ENCODE peak calls at places on chromosomes 2 and 18, in six cellular contexts. W is epithelial cell of esophagus; Y is CD4-positive, alpha-beta T cell; E is A549; Z is activated CD8-positive, alpha-beta T cell treated with anti-CD3 and anti-CD28 coated beads for 36 hours; J is right atrium auricular region. K is an unnamed sample.

GRCh38 chr18:34990571-34990970 is 50.6 kb upstream of the MAPRE2 start:
- DNase-seq in W (peak; percentile 67), Y (no peak), E (no peak), Z (no peak), J (no peak), K (no peak)

GRCh38 chr2:74043345-74044329 is 58.9 kb downstream of the TET3 start:
- DNase-seq in W (no peak), Y (no peak), E (no peak), Z (no peak), J (no peak), K (no peak)

GRCh38 chr2:235773188-235773928 is 279.5 kb downstream of the AGAP1 start:
- DNase-seq in W (no peak), Y (no peak), E (no peak), Z (no peak), J (no peak), K (no peak)

GRCh38 chr2:120870467-120870788 is 134.8 kb downstream of the GLI2 start:
- DNase-seq in W (no peak), Y (no peak), E (no peak), Z (no peak), J (no peak), K (no peak)

GRCh38 chr2:60313470-60314172 is 239.8 kb downstream of the BCL11A start:
- DNase-seq in W (no peak), Y (no peak), E (no peak), Z (no peak), J (no peak), K (peak; percentile 34)

GRCh38 chr2:80496770-80497169 is 192.2 kb upstream of the LRRTM1 start:
- DNase-seq in W (peak; percentile 83), Y (no peak), E (no peak), Z (no peak), J (no peak), K (no peak)

GRCh38 chr2:188079176-188079575 is 212.5 kb upstream of the GULP1 start:
- DNase-seq in W (no peak), Y (no peak), E (no peak), Z (no peak), J (no peak), K (no peak)

GRCh38 chr18:74190086-74190485 is 41.8 kb downstream of the TIMM21 start:
- DNase-seq in W (no peak), Y (no peak), E (no peak), Z (no peak), J (no peak), K (no peak)

GRCh38 chr2:160063895-160064577 is 1.6 kb upstream of the PLA2R1 start:
- DNase-seq in W (no peak), Y (no peak), E (no peak), Z (no peak), J (no peak), K (no peak)

GRCh38 chr2:3335001-3335400 is 42.6 kb downstream of the EIPR1 start:
- DNase-seq in W (no peak), Y (no peak), E (no peak), Z (no peak), J (no peak), K (no peak)

GRCh38 chr18:39701071-39701783 is 2135.6 kb upstream of the CELF4 start:
- DNase-seq in W (peak; percentile 6), Y (no peak), E (no peak), Z (no peak), J (no peak), K (no peak)

GRCh38 chr2:758073-758820 is 81.0 kb upstream of the TMEM18 start:
- DNase-seq in W (no peak), Y (no peak), E (no peak), Z (no peak), J (no peak), K (no peak)

GRCh38 chr2:177543007-177543760 is 150.6 kb downstream of the AGPS start:
- DNase-seq in W (peak; percentile 10), Y (no peak), E (no peak), Z (no peak), J (no peak), K (no peak)

GRCh38 chr2:142037744-142038143 is 93.1 kb downstream of the LRP1B start:
- DNase-seq in W (peak; percentile 39), Y (no peak), E (no peak), Z (no peak), J (no peak), K (no peak)

GRCh38 chr18:7601249-7601620 is 34.1 kb downstream of the PTPRM start:
- DNase-seq in W (peak; percentile 14), Y (no peak), E (no peak), Z (no peak), J (no peak), K (no peak)
- TF ChIP-seq CTCF in W (no peak), Y (no peak), E (no peak), Z (no peak), J (no peak), K (no peak)

DNA sequence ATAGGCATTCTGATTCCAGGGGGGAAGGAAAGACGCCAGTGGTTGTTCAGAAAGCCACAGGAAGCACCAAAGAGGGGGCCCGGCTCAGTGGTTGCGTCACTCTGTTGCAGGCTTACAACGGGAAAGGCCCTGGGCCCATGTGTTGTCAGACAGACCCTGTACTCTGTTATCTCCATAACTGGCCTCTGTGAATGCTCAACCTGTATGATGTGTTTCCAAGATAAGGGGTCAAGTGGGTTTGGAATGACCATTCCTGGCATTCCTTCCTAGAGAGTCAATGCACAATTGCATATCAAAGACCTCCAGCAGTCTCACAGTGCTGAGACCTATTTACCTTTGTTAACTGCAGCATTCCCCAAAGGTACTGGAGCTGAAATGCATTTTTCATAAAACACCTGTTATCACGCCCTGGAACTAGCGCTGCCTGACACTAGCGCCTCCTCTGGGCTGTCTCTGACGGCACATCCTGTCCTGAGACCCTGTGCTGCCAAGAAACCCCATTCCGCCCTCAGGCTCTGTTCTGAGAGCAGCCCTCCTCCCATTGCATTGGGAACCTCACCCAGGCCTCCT is 13.2 kb upstream of the LRRFIP1 start:
- DNase-seq in W (no peak), Y (no peak), E (no peak), Z (peak; percentile 51), J (no peak), K (no peak)
- TF ChIP-seq CTCF in W (no peak), Y (no peak), E (no peak), Z (no peak), J (no peak), K (no peak)

GRCh38 chr2:117704818-117705217 is 109.7 kb upstream of the DDX18 start:
- DNase-seq in W (no peak), Y (no peak), E (no peak), Z (no peak), J (no peak), K (no peak)
- TF ChIP-seq CTCF in W (no peak), Y (no peak), E (no peak), Z (no peak), J (no peak), K (no peak)

GRCh38 chr2:184261818-184262217 is 336.5 kb upstream of the ZNF804A start:
- DNase-seq in W (no peak), Y (no peak), E (no peak), Z (no peak), J (no peak), K (no peak)
- TF ChIP-seq CTCF in W (no peak), Y (no peak), E (no peak), Z (no peak), J (no peak), K (no peak)

DNA sequence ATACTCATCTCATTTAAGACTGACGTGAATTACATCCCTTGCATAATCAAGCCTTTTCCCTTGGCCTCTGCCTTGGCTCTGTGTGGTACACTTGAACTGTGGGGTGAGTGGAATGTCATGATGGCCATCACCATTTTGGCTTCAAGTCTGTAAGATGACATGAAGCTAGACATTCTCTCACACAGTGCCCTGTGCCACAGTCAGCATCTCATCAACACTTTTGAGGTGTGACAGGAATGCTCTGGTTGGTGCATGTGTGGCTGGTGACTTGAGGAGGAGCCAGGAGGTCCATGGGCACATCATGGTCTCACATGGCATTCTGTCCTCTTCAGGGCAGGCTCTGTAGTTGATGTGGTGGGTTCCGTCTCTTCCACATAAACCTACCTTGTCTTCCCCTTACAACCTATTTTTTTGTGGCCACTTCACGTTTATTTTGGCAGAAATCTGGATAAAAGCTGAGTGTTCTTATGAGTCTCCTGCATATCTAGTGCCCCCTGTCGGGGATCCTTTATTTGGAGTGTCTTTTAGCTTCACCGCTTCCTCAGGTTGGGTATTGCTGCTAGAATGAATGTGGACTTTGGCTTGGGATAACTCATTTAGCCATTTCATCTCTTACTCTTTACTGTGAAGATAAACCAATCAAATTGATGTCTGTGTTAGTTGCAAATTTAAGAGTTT is 28.1 kb downstream of the MAP4K4 start:
- DNase-seq in W (no peak), Y (no peak), E (no peak), Z (peak; percentile 47), J (no peak), K (no peak)
- TF ChIP-seq CTCF in W (no peak), Y (no peak), E (no peak), Z (peak; percentile 43), J (no peak), K (no peak)

DNA sequence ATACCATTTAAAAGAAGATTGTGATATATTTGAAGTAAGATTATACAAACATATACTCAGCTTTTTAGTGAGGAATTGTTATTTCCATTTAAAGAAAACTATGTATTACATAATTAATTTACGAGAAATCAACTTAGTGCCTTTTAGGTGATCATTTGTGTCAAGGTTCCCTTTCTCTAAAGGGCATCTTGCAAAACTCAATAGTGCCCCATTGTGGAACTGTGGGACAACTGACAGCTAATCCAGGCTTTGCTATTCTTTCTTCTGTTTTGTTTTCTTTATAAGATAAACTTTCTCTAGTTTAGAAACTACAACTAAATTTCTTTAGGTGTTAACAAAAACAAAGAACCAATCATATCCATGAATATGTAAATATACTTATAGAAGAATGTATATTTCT is 24.3 kb upstream of the VIT start:
- DNase-seq in W (peak; percentile 53), Y (no peak), E (no peak), Z (no peak), J (no peak), K (no peak)
- TF ChIP-seq CTCF in W (peak; percentile 72), Y (no peak), E (peak; percentile 89), Z (peak; percentile 19), J (peak; percentile 19), K (peak; percentile 6)